ENCODE peak calls at places on chromosomes 6 and 20, in eight cellular contexts. Z is epithelial cell of esophagus, S is pancreas, V is astrocyte, M is tibial artery, J is PC-3, T is cardiac fibroblast, P is heart right ventricle. A is an unnamed sample.

GRCh38 chr6:44002591-44003344 is 124.5 kb downstream of the MRPL14 start:
- DNase-seq in M (no peak), P (peak), J (no peak), S (peak), Z (peak), V (peak), T (peak), A (no peak)

GRCh38 chr20:7790189-7790588 is 150.1 kb downstream of the HAO1 start:
- DNase-seq in M (no peak), J (peak), S (no peak), V (peak), Z (peak), P (no peak), T (peak), A (peak)

GRCh38 chr6:143401636-143402370 is 48.7 kb downstream of the ADAT2 start:
- DNase-seq in M (no peak), V (peak), S (no peak), J (peak), T (no peak), P (no peak), Z (peak), A (no peak)

GRCh38 chr20:1108437-1108920 is 9.9 kb upstream of the PSMF1 start:
- DNase-seq in M (peak), T (peak), J (peak), S (peak), Z (peak), P (peak), V (no peak), A (peak)

GRCh38 chr6:37946021-37946420 is 126.5 kb downstream of the ZFAND3 start:
- DNase-seq in P (no peak), M (no peak), S (no peak), V (no peak), Z (no peak), J (no peak), T (no peak), A (no peak)

GRCh38 chr6:101545171-101545570 is 151.7 kb downstream of the GRIK2 start:
- DNase-seq in V (peak), Z (no peak), S (no peak), P (no peak), T (peak), M (no peak), J (no peak), A (peak)

GRCh38 chr6:43945778-43946100 is 175.7 kb downstream of the VEGFA start:
- DNase-seq in Z (no peak), V (no peak), S (no peak), M (no peak), T (no peak), J (no peak), P (no peak), A (no peak)

GRCh38 chr6:150929403-150929802 is 63.9 kb downstream of the MTHFD1L start:
- DNase-seq in T (no peak), Z (no peak), S (no peak), P (no peak), J (no peak), M (no peak), V (no peak), A (no peak)

GRCh38 chr6:125346926-125347563 is 45.3 kb upstream of the HDDC2 start:
- DNase-seq in S (no peak), V (no peak), Z (no peak), J (no peak), T (no peak), P (no peak), M (no peak), A (no peak)

GRCh38 chr20:41316602-41317535 is 662 bp downstream of the ZHX3 start:
- DNase-seq in S (peak), T (peak), J (peak), P (peak), M (peak), V (peak), Z (peak), A (peak)

GRCh38 chr20:37071481-37071911 is 24.3 kb downstream of the RBL1 start:
- DNase-seq in V (peak), T (peak), Z (peak), M (no peak), J (peak), P (no peak), S (no peak), A (no peak)

GRCh38 chr6:166476634-166477215 is 94.0 kb upstream of the MPC1 start:
- DNase-seq in T (no peak), S (no peak), Z (no peak), V (no peak), J (no peak), P (no peak), M (no peak), A (no peak)

GRCh38 chr6:48378874-48379407 is 267.9 kb upstream of the PTCHD4 start:
- DNase-seq in T (no peak), J (no peak), S (no peak), P (no peak), M (no peak), V (no peak), Z (no peak), A (no peak)

GRCh38 chr6:65202738-65203137 is 504.3 kb downstream of the EYS start:
- DNase-seq in M (no peak), Z (no peak), V (no peak), P (no peak), J (no peak), T (no peak), S (no peak), A (no peak)

GRCh38 chr6:116096979-116097816 is 3.5 kb upstream of the NT5DC1 start:
- DNase-seq in T (peak), P (no peak), J (peak), V (no peak), M (no peak), S (no peak), Z (no peak), A (peak)

GRCh38 chr20:51382986-51383821 is 159.3 kb downstream of the NFATC2 start:
- DNase-seq in S (peak), T (no peak), P (no peak), Z (peak), V (no peak), J (peak), M (no peak), A (peak)

GRCh38 chr6:129251669-129252376 is 368.9 kb downstream of the LAMA2 start:
- DNase-seq in V (peak), Z (peak), S (no peak), J (peak), T (peak), M (peak), P (peak), A (peak)

GRCh38 chr6:91438570-91438969 is 851.7 kb upstream of the MAP3K7 start:
- DNase-seq in J (peak), V (peak), S (no peak), T (no peak), Z (no peak), P (no peak), M (no peak), A (peak)

GRCh38 chr6:37501632-37502466 is 2.2 kb upstream of the CCDC167 start:
- DNase-seq in V (no peak), T (no peak), J (no peak), P (no peak), M (no peak), Z (no peak), S (no peak), A (no peak)

GRCh38 chr6:130834482-130835251 is 7.5 kb downstream of the SMLR1 start:
- DNase-seq in M (no peak), T (no peak), S (no peak), Z (no peak), J (no peak), V (no peak), P (no peak), A (no peak)

GRCh38 chr6:111743859-111744692 is 129.2 kb downstream of the FYN start:
- DNase-seq in Z (no peak), J (no peak), V (peak), P (peak), M (no peak), S (no peak), T (peak), A (peak)

GRCh38 chr6:73969982-73970960 is 274.3 kb downstream of the CD109 start:
- DNase-seq in M (no peak), V (peak), S (no peak), J (peak), P (peak), T (peak), Z (peak), A (peak)

GRCh38 chr6:26056583-26057350 is 30.5 kb upstream of the HFE start:
- DNase-seq in V (no peak), M (no peak), P (no peak), S (peak), Z (no peak), J (peak), T (peak), A (peak)

GRCh38 chr6:166955121-166955864 is 1.1 kb downstream of the RNASET2 start:
- DNase-seq in M (peak), T (no peak), J (peak), P (no peak), Z (no peak), V (no peak), S (no peak), A (peak)

GRCh38 chr6:15761045-15761502 is 98.2 kb upstream of the DTNBP1 start:
- DNase-seq in P (no peak), S (no peak), T (no peak), M (no peak), J (no peak), Z (no peak), V (no peak), A (no peak)

GRCh38 chr20:58889334-58890072 is 37.0 kb downstream of the GNAS start:
- DNase-seq in S (peak), P (no peak), V (no peak), M (no peak), Z (no peak), T (peak), J (no peak), A (peak)

GRCh38 chr20:62685781-62686555 is 22.7 kb upstream of the NTSR1 start:
- DNase-seq in Z (no peak), P (no peak), V (no peak), M (peak), S (no peak), T (no peak), J (peak), A (no peak)

GRCh38 chr6:22221211-22221610 is 75.6 kb downstream of the PRL start:
- DNase-seq in S (no peak), T (no peak), M (no peak), P (no peak), Z (peak), J (peak), V (peak), A (no peak)

GRCh38 chr6:54621285-54621684 is 225.3 kb upstream of the FAM83B start:
- DNase-seq in S (no peak), P (no peak), Z (peak), M (no peak), T (peak), V (no peak), J (no peak), A (no peak)

GRCh38 chr6:141203902-141204575 is 928.7 kb upstream of the GJE1 start:
- DNase-seq in V (peak), Z (peak), T (peak), S (no peak), P (no peak), M (no peak), J (no peak), A (peak)

GRCh38 chr6:11278207-11278559 is 45.7 kb upstream of the NEDD9 start:
- DNase-seq in S (no peak), P (no peak), J (no peak), M (no peak), T (no peak), V (peak), Z (no peak), A (no peak)

GRCh38 chr6:167501831-167502385 is 177.0 kb downstream of the TTLL2 start:
- DNase-seq in T (no peak), M (no peak), P (no peak), J (peak), Z (no peak), S (peak), V (no peak), A (no peak)

GRCh38 chr6:52611833-52612232 is 35.0 kb upstream of the TRAM2 start:
- DNase-seq in Z (peak), P (no peak), T (no peak), M (no peak), J (peak), V (no peak), S (no peak), A (no peak)

GRCh38 chr6:169917153-169917552 is 165.7 kb downstream of the ERMARD start:
- DNase-seq in T (no peak), S (no peak), J (no peak), M (no peak), V (no peak), Z (no peak), P (no peak), A (no peak)

GRCh38 chr6:127886603-127887002 is 14.3 kb downstream of the THEMIS start:
- DNase-seq in Z (no peak), J (no peak), P (no peak), S (no peak), M (no peak), T (no peak), V (no peak), A (peak)

GRCh38 chr20:40416274-40416673 is 272.8 kb downstream of the MAFB start:
- DNase-seq in T (no peak), V (no peak), Z (peak), M (no peak), J (peak), S (no peak), P (no peak), A (no peak)

GRCh38 chr20:1577906-1578305 is 20.4 kb upstream of the SIRPD start:
- DNase-seq in T (no peak), S (no peak), M (no peak), P (no peak), J (peak), V (no peak), Z (no peak), A (no peak)

GRCh38 chr6:6543181-6543879 is 45.2 kb upstream of the LY86 start:
- DNase-seq in J (no peak), M (peak), Z (no peak), S (no peak), P (no peak), V (no peak), T (no peak), A (no peak)

GRCh38 chr6:10558575-10558974 is 37.4 kb downstream of the GCNT2 start:
- DNase-seq in S (no peak), Z (no peak), M (no peak), V (no peak), J (no peak), P (peak), T (no peak), A (no peak)

GRCh38 chr20:10806539-10806938 is 132.7 kb upstream of the JAG1 start:
- DNase-seq in J (no peak), Z (no peak), V (no peak), S (no peak), P (peak), M (peak), T (peak), A (peak)

GRCh38 chr20:61531553-61532345 is 279.7 kb downstream of the CDH4 start:
- DNase-seq in J (peak), Z (peak), T (peak), P (no peak), S (no peak), V (peak), M (no peak), A (no peak)
- H3K4me3 ChIP-seq in J (no peak), Z (no peak), T (no peak), P (no peak), S (no peak), V (no peak), M (no peak), A (no peak)

DNA sequence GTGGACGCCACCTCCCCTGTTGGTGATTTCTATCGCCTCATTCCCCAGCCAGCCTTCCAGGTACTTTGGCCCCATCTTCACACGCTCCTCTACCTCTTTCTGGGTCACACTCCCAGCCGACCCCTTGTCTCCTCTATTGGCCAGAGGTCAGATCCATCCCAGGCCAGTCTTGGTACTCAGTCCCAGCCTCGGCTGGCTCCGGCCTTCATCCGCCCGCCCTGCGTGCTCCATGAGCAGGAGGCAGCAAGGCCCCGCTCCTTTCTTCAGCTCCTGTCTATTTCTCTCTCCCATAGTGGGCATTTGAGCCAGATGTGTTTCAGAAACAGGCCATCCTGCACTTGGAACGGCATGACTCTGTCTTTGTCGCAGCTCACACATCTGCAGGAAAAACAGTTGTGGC is 2.6 kb downstream of the SKIC2 start:
- DNase-seq in M (no peak), V (no peak), J (no peak), S (no peak), T (no peak), Z (no peak), P (no peak), A (no peak)
- TF ChIP-seq CTCF in M (no peak), V (no peak), J (no peak), S (no peak), T (no peak), Z (no peak), P (no peak), A (no peak)

DNA sequence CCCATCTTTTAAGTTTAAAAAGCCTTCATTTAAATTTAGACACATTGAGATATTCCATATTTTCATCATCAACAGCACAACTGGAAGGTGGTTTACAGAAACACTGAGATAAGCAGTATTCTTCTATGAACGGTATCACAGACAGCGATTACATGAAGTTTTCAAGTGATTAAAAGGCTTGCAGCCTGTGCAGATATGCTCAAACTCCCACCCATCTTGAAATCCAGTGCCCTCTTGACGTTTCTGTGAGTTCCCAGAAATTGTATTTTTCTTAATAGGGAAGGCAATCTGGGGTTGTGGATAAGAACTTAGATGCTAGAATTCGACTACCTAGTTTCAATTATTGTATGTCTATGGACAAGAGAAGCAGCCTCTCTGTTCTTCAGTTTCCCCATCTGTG is 290.3 kb downstream of the ZNF217 start:
- DNase-seq in M (no peak), T (no peak), J (no peak), S (no peak), Z (no peak), V (no peak), P (no peak), A (no peak)
- H3K4me3 ChIP-seq in M (no peak), T (no peak), J (no peak), S (no peak), Z (no peak), V (no peak), P (no peak), A (no peak)

GRCh38 chr6:109237986-109238329 is 142.7 kb downstream of the CEP57L1 start:
- DNase-seq in V (no peak), J (no peak), Z (no peak), S (no peak), P (no peak), M (no peak), T (no peak), A (no peak)

GRCh38 chr6:109235639-109236038 is 140.3 kb downstream of the CEP57L1 start:
- DNase-seq in J (no peak), V (no peak), M (no peak), S (no peak), P (no peak), Z (no peak), T (no peak), A (no peak)

GRCh38 chr6:109237082-109237985 is 142.0 kb downstream of the CEP57L1 start:
- DNase-seq in S (no peak), Z (peak), T (peak), M (no peak), V (no peak), J (peak), P (no peak), A (peak)

GRCh38 chr6:109238405-109238804 is 143.1 kb downstream of the CEP57L1 start:
- DNase-seq in M (no peak), S (no peak), Z (peak), V (no peak), T (peak), J (no peak), P (no peak), A (no peak)

GRCh38 chr6:109236140-109237081 is 141.1 kb downstream of the CEP57L1 start:
- DNase-seq in T (no peak), Z (no peak), M (no peak), J (no peak), P (peak), V (no peak), S (peak), A (no peak)
- TF ChIP-seq CTCF in T (no peak), Z (no peak), M (no peak), J (no peak), P (no peak), V (no peak), S (no peak), A (no peak)

DNA sequence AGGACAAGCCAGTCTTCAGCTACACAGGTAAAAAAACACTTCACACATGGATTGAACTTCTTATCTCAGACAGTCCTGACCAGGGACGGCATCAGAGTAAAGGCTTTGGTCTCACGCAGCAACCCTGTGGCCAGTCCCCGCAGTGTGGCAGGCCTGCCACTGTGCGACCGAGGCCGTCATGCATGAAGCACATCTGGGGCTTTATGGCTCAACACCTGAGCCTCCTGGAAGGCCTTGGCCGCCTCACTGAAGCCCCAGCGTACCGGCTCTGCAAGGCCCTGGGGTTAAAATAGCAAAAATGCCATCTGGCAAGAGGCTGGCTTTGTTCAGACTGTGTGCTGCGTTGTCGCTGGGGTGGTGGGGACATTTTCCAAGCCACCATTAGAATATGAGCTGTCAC is 32.8 kb downstream of the TBC1D7 start:
- DNase-seq in V (no peak), Z (no peak), T (no peak), J (no peak), S (no peak), P (no peak), M (no peak), A (no peak)
- H3K4me3 ChIP-seq in V (no peak), Z (no peak), T (no peak), J (no peak), S (no peak), P (no peak), M (no peak), A (no peak)

GRCh38 chr6:134123666-134124208 is 71.3 kb upstream of the SLC2A12 start:
- DNase-seq in V (peak), Z (peak), S (no peak), J (peak), P (no peak), T (peak), M (no peak), A (peak)
- TF ChIP-seq CTCF in V (peak), Z (peak), S (peak), J (peak), P (peak), T (peak), M (peak), A (peak)

GRCh38 chr20:15976047-15976731 is 597.1 kb downstream of the KIF16B start:
- DNase-seq in P (no peak), T (no peak), V (no peak), M (no peak), Z (no peak), J (no peak), S (no peak), A (no peak)
- H3K4me3 ChIP-seq in P (no peak), T (no peak), V (no peak), M (no peak), Z (no peak), J (no peak), S (no peak), A (no peak)

DNA sequence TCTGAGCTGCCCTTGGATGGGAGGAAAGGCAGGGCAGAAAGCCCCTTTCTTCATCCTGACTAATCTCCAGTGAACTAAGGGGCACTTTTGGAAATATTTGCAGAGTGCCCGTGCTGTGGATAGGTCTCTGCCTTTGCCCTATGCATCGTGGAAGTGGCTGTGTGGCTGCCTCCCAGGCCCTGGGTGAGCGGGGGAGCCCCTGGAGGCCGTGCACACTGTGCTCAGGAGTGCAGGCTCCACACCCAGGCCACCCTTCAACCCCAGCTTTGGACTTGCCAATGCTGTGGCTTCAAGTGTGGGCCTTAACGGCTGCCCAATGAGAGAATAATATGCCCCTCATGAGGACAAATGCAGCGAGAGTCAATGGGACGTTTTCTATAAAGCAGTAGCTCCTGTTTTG is 36.7 kb upstream of the ARMC2 start:
- DNase-seq in Z (no peak), P (no peak), M (no peak), V (no peak), S (no peak), J (no peak), T (no peak), A (no peak)
- TF ChIP-seq CTCF in Z (no peak), P (no peak), M (no peak), V (no peak), S (no peak), J (no peak), T (no peak), A (no peak)